ENCODE peak calls at places on chromosomes 6 and 20, in five cellular contexts. One of them, this sample, is unnamed.

GRCh38 chr6:90403489-90404381 is 107.1 kb upstream of the BACH2 start:
- DNase-seq in natural killer cell treated with Interleukin-12 subunit alpha and Interleukin-12 subunit beta and Interleukin-15 and Interleukin-18, amount 100 ng/mL, for 72 hours: no peak
- DNase-seq in CD8-positive, alpha-beta T cell: no peak
- DNase-seq in glutamatergic neuron: no peak
- DNase-seq in NCI-H2029: no peak
- DNase-seq in this sample: no peak

GRCh38 chr20:50464026-50464724 is 46.0 kb upstream of the PTPN1 start:
- DNase-seq in CD8-positive, alpha-beta T cell: peak
- DNase-seq in NCI-H2029: no peak
- DNase-seq in natural killer cell treated with Interleukin-12 subunit alpha and Interleukin-12 subunit beta and Interleukin-15 and Interleukin-18, amount 100 ng/mL, for 72 hours: peak
- DNase-seq in glutamatergic neuron: peak
- DNase-seq in this sample: peak

GRCh38 chr6:3762359-3762758 is 10.8 kb upstream of the PXDC1 start:
- DNase-seq in CD8-positive, alpha-beta T cell: no peak
- DNase-seq in natural killer cell treated with Interleukin-12 subunit alpha and Interleukin-12 subunit beta and Interleukin-15 and Interleukin-18, amount 100 ng/mL, for 72 hours: no peak
- DNase-seq in glutamatergic neuron: no peak
- DNase-seq in NCI-H2029: no peak
- DNase-seq in this sample: no peak

GRCh38 chr20:10225439-10226080 is 6.9 kb downstream of the SNAP25 start:
- DNase-seq in natural killer cell treated with Interleukin-12 subunit alpha and Interleukin-12 subunit beta and Interleukin-15 and Interleukin-18, amount 100 ng/mL, for 72 hours: no peak
- DNase-seq in NCI-H2029: no peak
- DNase-seq in glutamatergic neuron: no peak
- DNase-seq in CD8-positive, alpha-beta T cell: no peak
- DNase-seq in this sample: peak

GRCh38 chr6:88368071-88368787 is 202.1 kb upstream of the CNR1 start:
- DNase-seq in natural killer cell treated with Interleukin-12 subunit alpha and Interleukin-12 subunit beta and Interleukin-15 and Interleukin-18, amount 100 ng/mL, for 72 hours: no peak
- DNase-seq in CD8-positive, alpha-beta T cell: no peak
- DNase-seq in glutamatergic neuron: no peak
- DNase-seq in NCI-H2029: no peak
- DNase-seq in this sample: no peak

GRCh38 chr6:157453978-157454377 is 73.0 kb downstream of the ZDHHC14 start:
- DNase-seq in glutamatergic neuron: no peak
- DNase-seq in NCI-H2029: no peak
- DNase-seq in natural killer cell treated with Interleukin-12 subunit alpha and Interleukin-12 subunit beta and Interleukin-15 and Interleukin-18, amount 100 ng/mL, for 72 hours: no peak
- DNase-seq in CD8-positive, alpha-beta T cell: no peak
- DNase-seq in this sample: no peak

GRCh38 chr6:166512567-166512966 is 73.9 kb downstream of the RAMACL start:
- DNase-seq in natural killer cell treated with Interleukin-12 subunit alpha and Interleukin-12 subunit beta and Interleukin-15 and Interleukin-18, amount 100 ng/mL, for 72 hours: no peak
- DNase-seq in NCI-H2029: no peak
- DNase-seq in CD8-positive, alpha-beta T cell: peak
- DNase-seq in glutamatergic neuron: no peak
- DNase-seq in this sample: no peak

GRCh38 chr6:133501675-133502275 is 260.6 kb downstream of the EYA4 start:
- DNase-seq in NCI-H2029: no peak
- DNase-seq in glutamatergic neuron: no peak
- DNase-seq in CD8-positive, alpha-beta T cell: no peak
- DNase-seq in natural killer cell treated with Interleukin-12 subunit alpha and Interleukin-12 subunit beta and Interleukin-15 and Interleukin-18, amount 100 ng/mL, for 72 hours: no peak
- DNase-seq in this sample: no peak

GRCh38 chr6:74705451-74705850 is 500.4 kb downstream of the COL12A1 start:
- DNase-seq in glutamatergic neuron: no peak
- DNase-seq in CD8-positive, alpha-beta T cell: no peak
- DNase-seq in NCI-H2029: no peak
- DNase-seq in natural killer cell treated with Interleukin-12 subunit alpha and Interleukin-12 subunit beta and Interleukin-15 and Interleukin-18, amount 100 ng/mL, for 72 hours: no peak
- DNase-seq in this sample: no peak

GRCh38 chr6:125843593-125843992 is 52.8 kb downstream of the NCOA7 start:
- DNase-seq in NCI-H2029: no peak
- DNase-seq in natural killer cell treated with Interleukin-12 subunit alpha and Interleukin-12 subunit beta and Interleukin-15 and Interleukin-18, amount 100 ng/mL, for 72 hours: no peak
- DNase-seq in glutamatergic neuron: no peak
- DNase-seq in CD8-positive, alpha-beta T cell: no peak
- DNase-seq in this sample: no peak

GRCh38 chr20:32534661-32535240 is 50.4 kb downstream of the NOL4L start:
- DNase-seq in NCI-H2029: no peak
- DNase-seq in CD8-positive, alpha-beta T cell: peak
- DNase-seq in glutamatergic neuron: no peak
- DNase-seq in natural killer cell treated with Interleukin-12 subunit alpha and Interleukin-12 subunit beta and Interleukin-15 and Interleukin-18, amount 100 ng/mL, for 72 hours: peak
- DNase-seq in this sample: no peak

GRCh38 chr6:158916638-158917037 is 83.4 kb downstream of the RSPH3 start:
- DNase-seq in NCI-H2029: no peak
- DNase-seq in CD8-positive, alpha-beta T cell: no peak
- DNase-seq in glutamatergic neuron: no peak
- DNase-seq in natural killer cell treated with Interleukin-12 subunit alpha and Interleukin-12 subunit beta and Interleukin-15 and Interleukin-18, amount 100 ng/mL, for 72 hours: no peak
- DNase-seq in this sample: no peak

GRCh38 chr6:157674061-157674460 is 149.0 kb upstream of the SNX9 start:
- DNase-seq in natural killer cell treated with Interleukin-12 subunit alpha and Interleukin-12 subunit beta and Interleukin-15 and Interleukin-18, amount 100 ng/mL, for 72 hours: no peak
- DNase-seq in CD8-positive, alpha-beta T cell: no peak
- DNase-seq in glutamatergic neuron: no peak
- DNase-seq in NCI-H2029: no peak
- DNase-seq in this sample: no peak

GRCh38 chr6:89198235-89198634 is 18.9 kb downstream of the GABRR1 start:
- DNase-seq in natural killer cell treated with Interleukin-12 subunit alpha and Interleukin-12 subunit beta and Interleukin-15 and Interleukin-18, amount 100 ng/mL, for 72 hours: no peak
- DNase-seq in NCI-H2029: no peak
- DNase-seq in CD8-positive, alpha-beta T cell: no peak
- DNase-seq in glutamatergic neuron: no peak
- DNase-seq in this sample: no peak

GRCh38 chr6:151038616-151039015 is 173.1 kb downstream of the MTHFD1L start:
- DNase-seq in CD8-positive, alpha-beta T cell: no peak
- DNase-seq in glutamatergic neuron: no peak
- DNase-seq in NCI-H2029: no peak
- DNase-seq in natural killer cell treated with Interleukin-12 subunit alpha and Interleukin-12 subunit beta and Interleukin-15 and Interleukin-18, amount 100 ng/mL, for 72 hours: no peak
- DNase-seq in this sample: no peak

GRCh38 chr20:52001999-52002666 is 189.4 kb downstream of the ZFP64 start:
- DNase-seq in natural killer cell treated with Interleukin-12 subunit alpha and Interleukin-12 subunit beta and Interleukin-15 and Interleukin-18, amount 100 ng/mL, for 72 hours: no peak
- DNase-seq in CD8-positive, alpha-beta T cell: no peak
- DNase-seq in NCI-H2029: no peak
- DNase-seq in glutamatergic neuron: no peak
- DNase-seq in this sample: peak

GRCh38 chr6:47207261-47207660 is 102.4 kb downstream of the TNFRSF21 start:
- DNase-seq in glutamatergic neuron: no peak
- DNase-seq in CD8-positive, alpha-beta T cell: no peak
- DNase-seq in NCI-H2029: no peak
- DNase-seq in natural killer cell treated with Interleukin-12 subunit alpha and Interleukin-12 subunit beta and Interleukin-15 and Interleukin-18, amount 100 ng/mL, for 72 hours: no peak
- DNase-seq in this sample: no peak

GRCh38 chr20:1345030-1345755 is 16.3 kb upstream of the SDCBP2 start:
- DNase-seq in NCI-H2029: no peak
- DNase-seq in CD8-positive, alpha-beta T cell: no peak
- DNase-seq in natural killer cell treated with Interleukin-12 subunit alpha and Interleukin-12 subunit beta and Interleukin-15 and Interleukin-18, amount 100 ng/mL, for 72 hours: no peak
- DNase-seq in glutamatergic neuron: no peak
- DNase-seq in this sample: no peak

GRCh38 chr6:147000545-147001488 is 203.4 kb upstream of the STXBP5 start:
- DNase-seq in CD8-positive, alpha-beta T cell: no peak
- DNase-seq in natural killer cell treated with Interleukin-12 subunit alpha and Interleukin-12 subunit beta and Interleukin-15 and Interleukin-18, amount 100 ng/mL, for 72 hours: no peak
- DNase-seq in glutamatergic neuron: no peak
- DNase-seq in NCI-H2029: no peak
- DNase-seq in this sample: no peak

GRCh38 chr6:149405823-149406765 is 6.0 kb downstream of the SUMO4 start:
- DNase-seq in natural killer cell treated with Interleukin-12 subunit alpha and Interleukin-12 subunit beta and Interleukin-15 and Interleukin-18, amount 100 ng/mL, for 72 hours: no peak
- DNase-seq in glutamatergic neuron: no peak
- DNase-seq in CD8-positive, alpha-beta T cell: no peak
- DNase-seq in NCI-H2029: no peak
- DNase-seq in this sample: no peak

GRCh38 chr6:150380256-150380655 is 11.4 kb downstream of the IYD start:
- DNase-seq in CD8-positive, alpha-beta T cell: no peak
- DNase-seq in NCI-H2029: no peak
- DNase-seq in natural killer cell treated with Interleukin-12 subunit alpha and Interleukin-12 subunit beta and Interleukin-15 and Interleukin-18, amount 100 ng/mL, for 72 hours: no peak
- DNase-seq in glutamatergic neuron: no peak
- DNase-seq in this sample: no peak

GRCh38 chr6:134172020-134172766 is 119.8 kb upstream of the SLC2A12 start:
- DNase-seq in glutamatergic neuron: no peak
- DNase-seq in CD8-positive, alpha-beta T cell: no peak
- DNase-seq in natural killer cell treated with Interleukin-12 subunit alpha and Interleukin-12 subunit beta and Interleukin-15 and Interleukin-18, amount 100 ng/mL, for 72 hours: no peak
- DNase-seq in NCI-H2029: no peak
- DNase-seq in this sample: no peak

GRCh38 chr6:5162401-5162800 is 77.3 kb downstream of the PPP1R3G start:
- DNase-seq in glutamatergic neuron: no peak
- DNase-seq in CD8-positive, alpha-beta T cell: no peak
- DNase-seq in NCI-H2029: no peak
- DNase-seq in natural killer cell treated with Interleukin-12 subunit alpha and Interleukin-12 subunit beta and Interleukin-15 and Interleukin-18, amount 100 ng/mL, for 72 hours: no peak
- DNase-seq in this sample: no peak

GRCh38 chr6:40395066-40395697 is 192.0 kb downstream of the LRFN2 start:
- DNase-seq in CD8-positive, alpha-beta T cell: no peak
- DNase-seq in NCI-H2029: peak
- DNase-seq in glutamatergic neuron: no peak
- DNase-seq in natural killer cell treated with Interleukin-12 subunit alpha and Interleukin-12 subunit beta and Interleukin-15 and Interleukin-18, amount 100 ng/mL, for 72 hours: no peak
- DNase-seq in this sample: no peak

GRCh38 chr6:24537771-24538385 is 43.1 kb downstream of the ALDH5A1 start:
- DNase-seq in CD8-positive, alpha-beta T cell: no peak
- DNase-seq in glutamatergic neuron: no peak
- DNase-seq in NCI-H2029: no peak
- DNase-seq in natural killer cell treated with Interleukin-12 subunit alpha and Interleukin-12 subunit beta and Interleukin-15 and Interleukin-18, amount 100 ng/mL, for 72 hours: no peak
- DNase-seq in this sample: no peak

GRCh38 chr20:6157345-6157744 is 34.5 kb upstream of the FERMT1 start:
- DNase-seq in CD8-positive, alpha-beta T cell: no peak
- DNase-seq in glutamatergic neuron: no peak
- DNase-seq in natural killer cell treated with Interleukin-12 subunit alpha and Interleukin-12 subunit beta and Interleukin-15 and Interleukin-18, amount 100 ng/mL, for 72 hours: no peak
- DNase-seq in NCI-H2029: no peak
- DNase-seq in this sample: no peak

GRCh38 chr6:137581019-137581707 is 87.0 kb upstream of the OLIG3 start:
- DNase-seq in glutamatergic neuron: no peak
- DNase-seq in natural killer cell treated with Interleukin-12 subunit alpha and Interleukin-12 subunit beta and Interleukin-15 and Interleukin-18, amount 100 ng/mL, for 72 hours: no peak
- DNase-seq in CD8-positive, alpha-beta T cell: no peak
- DNase-seq in NCI-H2029: no peak
- DNase-seq in this sample: no peak

GRCh38 chr6:133300896-133301295 is 59.7 kb downstream of the EYA4 start:
- DNase-seq in glutamatergic neuron: no peak
- DNase-seq in CD8-positive, alpha-beta T cell: no peak
- DNase-seq in natural killer cell treated with Interleukin-12 subunit alpha and Interleukin-12 subunit beta and Interleukin-15 and Interleukin-18, amount 100 ng/mL, for 72 hours: no peak
- DNase-seq in NCI-H2029: no peak
- DNase-seq in this sample: no peak

GRCh38 chr20:43843096-43843964 is 71.3 kb upstream of the TOX2 start:
- DNase-seq in CD8-positive, alpha-beta T cell: no peak
- DNase-seq in NCI-H2029: no peak
- DNase-seq in glutamatergic neuron: no peak
- DNase-seq in natural killer cell treated with Interleukin-12 subunit alpha and Interleukin-12 subunit beta and Interleukin-15 and Interleukin-18, amount 100 ng/mL, for 72 hours: no peak
- DNase-seq in this sample: no peak

GRCh38 chr6:79808846-79809245 is 138.5 kb downstream of the ELOVL4 start:
- DNase-seq in natural killer cell treated with Interleukin-12 subunit alpha and Interleukin-12 subunit beta and Interleukin-15 and Interleukin-18, amount 100 ng/mL, for 72 hours: no peak
- DNase-seq in NCI-H2029: no peak
- DNase-seq in CD8-positive, alpha-beta T cell: no peak
- DNase-seq in glutamatergic neuron: no peak
- DNase-seq in this sample: no peak

GRCh38 chr20:32589256-32589655 is 4.1 kb upstream of the NOL4L start:
- DNase-seq in glutamatergic neuron: no peak
- DNase-seq in natural killer cell treated with Interleukin-12 subunit alpha and Interleukin-12 subunit beta and Interleukin-15 and Interleukin-18, amount 100 ng/mL, for 72 hours: peak
- DNase-seq in NCI-H2029: no peak
- DNase-seq in CD8-positive, alpha-beta T cell: no peak
- DNase-seq in this sample: no peak

GRCh38 chr20:23445596-23446217 is 6.2 kb downstream of the CSTL1 start:
- DNase-seq in CD8-positive, alpha-beta T cell: no peak
- DNase-seq in natural killer cell treated with Interleukin-12 subunit alpha and Interleukin-12 subunit beta and Interleukin-15 and Interleukin-18, amount 100 ng/mL, for 72 hours: no peak
- DNase-seq in NCI-H2029: no peak
- DNase-seq in glutamatergic neuron: no peak
- DNase-seq in this sample: no peak

GRCh38 chr20:64103871-64104666 is 3.3 kb downstream of the NPBWR2 start:
- DNase-seq in glutamatergic neuron: peak
- DNase-seq in natural killer cell treated with Interleukin-12 subunit alpha and Interleukin-12 subunit beta and Interleukin-15 and Interleukin-18, amount 100 ng/mL, for 72 hours: peak
- DNase-seq in NCI-H2029: no peak
- DNase-seq in CD8-positive, alpha-beta T cell: no peak
- DNase-seq in this sample: peak

GRCh38 chr6:16494781-16495180 is 256.4 kb downstream of the GMPR start:
- DNase-seq in glutamatergic neuron: no peak
- DNase-seq in NCI-H2029: no peak
- DNase-seq in CD8-positive, alpha-beta T cell: no peak
- DNase-seq in natural killer cell treated with Interleukin-12 subunit alpha and Interleukin-12 subunit beta and Interleukin-15 and Interleukin-18, amount 100 ng/mL, for 72 hours: no peak
- DNase-seq in this sample: no peak

GRCh38 chr20:62368629-62369507 is 1.8 kb upstream of the LAMA5 start:
- DNase-seq in CD8-positive, alpha-beta T cell: no peak
- DNase-seq in glutamatergic neuron: peak
- DNase-seq in natural killer cell treated with Interleukin-12 subunit alpha and Interleukin-12 subunit beta and Interleukin-15 and Interleukin-18, amount 100 ng/mL, for 72 hours: peak
- DNase-seq in NCI-H2029: peak
- DNase-seq in this sample: peak

GRCh38 chr20:62926229-62927127 is at the start of gene DIDO1:
- DNase-seq in glutamatergic neuron: peak
- DNase-seq in CD8-positive, alpha-beta T cell: peak
- DNase-seq in NCI-H2029: peak
- DNase-seq in natural killer cell treated with Interleukin-12 subunit alpha and Interleukin-12 subunit beta and Interleukin-15 and Interleukin-18, amount 100 ng/mL, for 72 hours: peak
- DNase-seq in this sample: peak